ENCODE peak calls at places on chromosomes 12 and 14, in nine cellular contexts. B is pancreas, X is fibroblast of lung, N is heart left ventricle, C is heart right ventricle, Z is AG04450, I is RWPE2, F is lung, V is right lobe of liver. W is an unnamed sample.

GRCh38 chr14:91388551-91388975 is 29.1 kb downstream of the CCDC88C start:
- DNase-seq in N (no peak), X (peak; percentile 74), Z (no peak), F (no peak), C (no peak), V (no peak), I (no peak), B (no peak), W (no peak)

GRCh38 chr12:122951979-122952892 is 14.0 kb downstream of the ABCB9 start:
- DNase-seq in C (peak; percentile 73), N (peak; percentile 79), F (peak; percentile 79), B (peak; percentile 66), I (no peak), Z (no peak), V (peak; percentile 78), X (peak; percentile 75), W (peak; percentile 79)

GRCh38 chr12:57131896-57132744 is 3.8 kb downstream of the LRP1 start:
- DNase-seq in C (no peak), V (no peak), N (no peak), Z (no peak), X (no peak), I (no peak), F (no peak), B (no peak), W (no peak)

GRCh38 chr14:73607241-73607640 is 5.1 kb upstream of the ACOT6 start:
- DNase-seq in V (no peak), F (no peak), I (no peak), Z (no peak), B (no peak), X (no peak), C (no peak), N (no peak), W (no peak)

GRCh38 chr12:24909667-24910066 is 39.2 kb downstream of the BCAT1 start:
- DNase-seq in V (peak; percentile 28), Z (peak; percentile 83), C (no peak), B (peak; percentile 56), I (no peak), X (peak; percentile 93), F (peak; percentile 42), N (peak; percentile 24), W (peak; percentile 48)

GRCh38 chr14:49986344-49987014 is 93.6 kb downstream of the ARF6 start:
- DNase-seq in V (no peak), B (no peak), F (no peak), N (no peak), C (no peak), I (no peak), Z (no peak), X (no peak), W (no peak)

GRCh38 chr12:96482086-96482485 is 7.3 kb upstream of the CFAP54 start:
- DNase-seq in Z (no peak), X (no peak), C (no peak), F (no peak), B (no peak), V (no peak), N (no peak), I (no peak), W (no peak)

GRCh38 chr12:3770891-3771290 is 18.0 kb upstream of the CRACR2A start:
- DNase-seq in V (no peak), N (no peak), B (no peak), Z (no peak), F (no peak), I (no peak), C (no peak), X (peak; percentile 84), W (no peak)

GRCh38 chr12:119725523-119725922 is 57.6 kb downstream of the PRKAB1 start:
- DNase-seq in B (no peak), X (peak; percentile 8), C (no peak), V (no peak), N (no peak), F (no peak), Z (no peak), I (no peak), W (no peak)

GRCh38 chr12:32920506-32921085 is 24.0 kb upstream of the PKP2 start:
- DNase-seq in I (no peak), N (no peak), V (no peak), Z (no peak), F (no peak), X (no peak), C (no peak), B (no peak), W (no peak)

GRCh38 chr14:39097159-39097558 is 5.9 kb downstream of the SEC23A start:
- DNase-seq in B (no peak), F (no peak), Z (no peak), C (no peak), N (no peak), V (no peak), I (no peak), X (no peak), W (no peak)

GRCh38 chr12:113305281-113305856 is 29.5 kb downstream of the SLC8B1 start:
- DNase-seq in F (no peak), X (no peak), Z (no peak), C (no peak), B (no peak), V (no peak), I (no peak), N (no peak), W (no peak)

GRCh38 chr12:113301811-113302210 is 33.1 kb downstream of the SLC8B1 start:
- DNase-seq in F (no peak), N (no peak), B (no peak), V (no peak), C (no peak), X (no peak), Z (no peak), I (no peak), W (no peak)

GRCh38 chr12:113302466-113302865 is 32.4 kb downstream of the SLC8B1 start:
- DNase-seq in N (no peak), B (no peak), F (no peak), Z (no peak), I (no peak), V (no peak), C (no peak), X (no peak), W (no peak)

GRCh38 chr12:113306382-113306781 is 28.5 kb downstream of the SLC8B1 start:
- DNase-seq in F (no peak), V (no peak), I (no peak), Z (no peak), B (no peak), C (no peak), N (no peak), X (no peak), W (no peak)

GRCh38 chr12:113302925-113303640 is 31.8 kb downstream of the SLC8B1 start:
- DNase-seq in N (no peak), C (no peak), V (no peak), Z (no peak), X (no peak), F (no peak), B (no peak), I (no peak), W (no peak)
- TF ChIP-seq CTCF in N (no peak), C (no peak), V (no peak), Z (no peak), X (no peak), F (no peak), B (no peak), I (no peak), W (no peak)

DNA sequence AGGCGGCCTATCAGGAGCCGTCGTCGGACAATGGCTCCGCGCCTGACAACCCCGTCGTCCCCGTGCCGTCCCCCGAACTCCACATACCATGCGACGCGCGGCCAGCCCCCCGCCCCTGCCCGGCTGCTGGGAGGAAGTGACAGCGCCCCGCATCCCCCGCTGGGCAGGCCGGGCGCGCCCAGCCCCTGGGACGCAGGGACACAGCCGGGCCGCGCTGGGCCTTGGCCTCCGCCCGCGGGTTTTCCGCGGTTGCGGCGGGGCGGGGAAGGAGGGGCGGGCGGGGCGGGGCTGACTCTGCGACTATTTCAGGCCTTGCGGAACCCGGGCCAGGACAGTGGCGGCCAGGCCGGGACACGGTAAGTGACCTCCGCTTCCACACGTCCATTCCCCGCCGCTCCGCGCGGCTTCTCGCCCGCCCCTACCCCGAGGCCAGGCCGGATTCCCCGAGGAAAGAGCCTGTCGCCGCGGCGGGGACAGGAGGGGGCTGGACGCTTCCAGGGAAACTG is at the start of gene TNFAIP2:
- DNase-seq in N (peak; percentile 80), I (no peak), B (no peak), F (peak; percentile 63), V (peak; percentile 80), Z (no peak), X (no peak), C (peak; percentile 81), W (no peak)
- H3K4me3 ChIP-seq in N (peak within 1 kb of the TSS; percentile 84), I (peak within 1 kb of the TSS; percentile 26), B (peak within 1 kb of the TSS; percentile 59), F (peak within 1 kb of the TSS; percentile 49), V (peak within 1 kb of the TSS; percentile 74), Z (peak within 1 kb of the TSS; percentile 45), X (peak within 1 kb of the TSS; percentile 53), C (peak within 1 kb of the TSS; percentile 98), W (peak within 1 kb of the TSS; percentile 43)

DNA sequence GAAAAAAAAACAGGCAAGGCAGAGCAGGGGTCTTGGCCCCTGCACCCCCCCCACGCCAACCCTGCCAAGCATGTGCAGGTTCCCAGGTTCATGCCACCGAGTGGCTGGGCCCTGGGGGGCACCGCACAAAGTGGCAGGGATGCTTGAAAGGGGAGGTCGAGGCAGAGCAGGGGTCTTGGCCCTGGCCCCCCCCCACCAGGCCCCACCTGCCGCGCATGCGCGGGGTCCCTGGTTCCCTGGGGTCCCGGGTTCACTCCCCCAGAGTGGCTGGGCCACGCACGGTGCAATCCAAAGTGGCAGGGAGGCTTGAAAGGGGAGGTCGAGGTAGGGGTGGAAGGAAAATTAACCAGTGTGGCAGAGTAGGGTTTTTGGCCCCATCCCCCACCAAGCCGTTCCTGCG is 312.2 kb downstream of the ALG10 start:
- DNase-seq in F (no peak), Z (no peak), C (no peak), N (no peak), V (no peak), B (no peak), X (no peak), I (no peak), W (no peak)
- H3K9me3 ChIP-seq in F (no peaks in the 10 kb centered on the region), Z (peaks cover 100% of the 10 kb centered on the region), C (no peaks in the 10 kb centered on the region), N (no peaks in the 10 kb centered on the region), V (no peaks in the 10 kb centered on the region), B (no peaks in the 10 kb centered on the region), X (no peaks in the 10 kb centered on the region), I (no peaks in the 10 kb centered on the region), W (no peaks in the 10 kb centered on the region)

GRCh38 chr12:104877107-104877705 is 80.9 kb downstream of the SLC41A2 start:
- DNase-seq in C (peak; percentile 23), N (peak; percentile 27), I (no peak), B (no peak), X (peak; percentile 67), F (no peak), V (no peak), Z (no peak), W (peak; percentile 47)
- TF ChIP-seq CTCF in C (peak; percentile 84), N (peak; percentile 80), I (peak; percentile 87), B (peak; percentile 35), X (peak; percentile 86), F (peak; percentile 79), V (peak; percentile 54), Z (peak; percentile 91), W (peak; percentile 83)

GRCh38 chr14:22458737-22459136 is 130.3 kb downstream of the DAD1 start:
- DNase-seq in N (no peak), C (no peak), F (no peak), I (no peak), X (no peak), Z (no peak), V (no peak), B (no peak), W (no peak)
- H3K4me3 ChIP-seq in N (no peak overlapping the region), C (no peak overlapping the region), F (no peak overlapping the region), I (no peak overlapping the region), X (no peak overlapping the region), Z (no peak overlapping the region), V (no peak overlapping the region), B (no peak overlapping the region), W (no peak overlapping the region)